ENCODE peak calls at places on chromosomes 5 and 9, in nine cellular contexts. One of them, this sample, is unnamed.
A peak's percentile ranks its signal among the peaks of the same experiment; 100 is the strongest.

GRCh38 chr5:176359658-176360057 is 1.9 kb downstream of the KIAA1191 start:
- DNase-seq in aorta: no peak
- DNase-seq in effector memory CD4-positive, alpha-beta T cell: no peak
- DNase-seq in cardiac muscle cell: no peak
- DNase-seq in left lung: no peak
- DNase-seq in SK-N-SH: no peak
- DNase-seq in kidney: no peak
- DNase-seq in pancreas: no peak
- DNase-seq in adrenal gland: no peak
- DNase-seq in this sample: no peak

GRCh38 chr5:44862808-44863207 is 54.1 kb downstream of the MRPS30 start:
- DNase-seq in aorta: no peak
- DNase-seq in effector memory CD4-positive, alpha-beta T cell: no peak
- DNase-seq in cardiac muscle cell: peak; percentile 52
- DNase-seq in left lung: no peak
- DNase-seq in SK-N-SH: no peak
- DNase-seq in kidney: no peak
- DNase-seq in pancreas: no peak
- DNase-seq in adrenal gland: no peak
- DNase-seq in this sample: no peak

GRCh38 chr5:14628346-14628745 is 36.2 kb upstream of the OTULIN start:
- DNase-seq in aorta: peak; percentile 79
- DNase-seq in effector memory CD4-positive, alpha-beta T cell: peak; percentile 2
- DNase-seq in cardiac muscle cell: peak; percentile 80
- DNase-seq in left lung: no peak
- DNase-seq in SK-N-SH: no peak
- DNase-seq in kidney: no peak
- DNase-seq in pancreas: no peak
- DNase-seq in adrenal gland: peak; percentile 34
- DNase-seq in this sample: no peak

GRCh38 chr9:37902804-37903580 is 935 bp downstream of the SLC25A51 start:
- DNase-seq in aorta: no peak
- DNase-seq in effector memory CD4-positive, alpha-beta T cell: no peak
- DNase-seq in cardiac muscle cell: no peak
- DNase-seq in left lung: no peak
- DNase-seq in SK-N-SH: no peak
- DNase-seq in kidney: no peak
- DNase-seq in pancreas: no peak
- DNase-seq in adrenal gland: no peak
- DNase-seq in this sample: no peak

GRCh38 chr5:165508286-165508685 is 2002.9 kb downstream of the MAT2B start:
- DNase-seq in aorta: no peak
- DNase-seq in effector memory CD4-positive, alpha-beta T cell: no peak
- DNase-seq in cardiac muscle cell: no peak
- DNase-seq in left lung: no peak
- DNase-seq in SK-N-SH: no peak
- DNase-seq in kidney: no peak
- DNase-seq in pancreas: no peak
- DNase-seq in adrenal gland: no peak
- DNase-seq in this sample: no peak

GRCh38 chr9:84123648-84124406 is 143.2 kb downstream of the RMI1 start:
- DNase-seq in aorta: no peak
- DNase-seq in effector memory CD4-positive, alpha-beta T cell: no peak
- DNase-seq in cardiac muscle cell: no peak
- DNase-seq in left lung: no peak
- DNase-seq in SK-N-SH: no peak
- DNase-seq in kidney: no peak
- DNase-seq in pancreas: no peak
- DNase-seq in adrenal gland: no peak
- DNase-seq in this sample: no peak

GRCh38 chr5:94140300-94140699 is 398.9 kb upstream of the POU5F2 start:
- DNase-seq in aorta: no peak
- DNase-seq in effector memory CD4-positive, alpha-beta T cell: no peak
- DNase-seq in cardiac muscle cell: no peak
- DNase-seq in left lung: no peak
- DNase-seq in SK-N-SH: no peak
- DNase-seq in kidney: no peak
- DNase-seq in pancreas: no peak
- DNase-seq in adrenal gland: no peak
- DNase-seq in this sample: no peak

GRCh38 chr9:125659954-125660353 is 47.1 kb downstream of the MAPKAP1 start:
- DNase-seq in aorta: no peak
- DNase-seq in effector memory CD4-positive, alpha-beta T cell: no peak
- DNase-seq in cardiac muscle cell: no peak
- DNase-seq in left lung: no peak
- DNase-seq in SK-N-SH: no peak
- DNase-seq in kidney: no peak
- DNase-seq in pancreas: no peak
- DNase-seq in adrenal gland: no peak
- DNase-seq in this sample: no peak

GRCh38 chr9:2729003-2729402 is 11.7 kb downstream of the KCNV2 start:
- DNase-seq in aorta: no peak
- DNase-seq in effector memory CD4-positive, alpha-beta T cell: no peak
- DNase-seq in cardiac muscle cell: no peak
- DNase-seq in left lung: no peak
- DNase-seq in SK-N-SH: no peak
- DNase-seq in kidney: no peak
- DNase-seq in pancreas: no peak
- DNase-seq in adrenal gland: no peak
- DNase-seq in this sample: no peak

GRCh38 chr5:141747646-141748229 is 65.7 kb upstream of the ARAP3 start:
- DNase-seq in aorta: no peak
- DNase-seq in effector memory CD4-positive, alpha-beta T cell: no peak
- DNase-seq in cardiac muscle cell: no peak
- DNase-seq in left lung: no peak
- DNase-seq in SK-N-SH: peak; percentile 54
- DNase-seq in kidney: no peak
- DNase-seq in pancreas: no peak
- DNase-seq in adrenal gland: no peak
- DNase-seq in this sample: no peak

GRCh38 chr9:134534661-134535080 is 106.9 kb upstream of the COL5A1 start:
- DNase-seq in aorta: peak; percentile 50
- DNase-seq in effector memory CD4-positive, alpha-beta T cell: no peak
- DNase-seq in cardiac muscle cell: no peak
- DNase-seq in left lung: no peak
- DNase-seq in SK-N-SH: no peak
- DNase-seq in kidney: no peak
- DNase-seq in pancreas: no peak
- DNase-seq in adrenal gland: no peak
- DNase-seq in this sample: no peak

GRCh38 chr5:138696501-138696900 is 56.7 kb upstream of the CTNNA1 start:
- DNase-seq in aorta: no peak
- DNase-seq in effector memory CD4-positive, alpha-beta T cell: no peak
- DNase-seq in cardiac muscle cell: no peak
- DNase-seq in left lung: no peak
- DNase-seq in SK-N-SH: no peak
- DNase-seq in kidney: no peak
- DNase-seq in pancreas: no peak
- DNase-seq in adrenal gland: no peak
- DNase-seq in this sample: no peak

GRCh38 chr9:101093620-101094019 is 65.1 kb downstream of the PLPPR1 start:
- DNase-seq in aorta: no peak
- DNase-seq in effector memory CD4-positive, alpha-beta T cell: no peak
- DNase-seq in cardiac muscle cell: no peak
- DNase-seq in left lung: no peak
- DNase-seq in SK-N-SH: no peak
- DNase-seq in kidney: no peak
- DNase-seq in pancreas: no peak
- DNase-seq in adrenal gland: no peak
- DNase-seq in this sample: no peak

GRCh38 chr9:106784076-106784475 is 78.9 kb upstream of the ZNF462 start:
- DNase-seq in aorta: no peak
- DNase-seq in effector memory CD4-positive, alpha-beta T cell: no peak
- DNase-seq in cardiac muscle cell: no peak
- DNase-seq in left lung: no peak
- DNase-seq in SK-N-SH: no peak
- DNase-seq in kidney: no peak
- DNase-seq in pancreas: no peak
- DNase-seq in adrenal gland: no peak
- DNase-seq in this sample: no peak

GRCh38 chr5:138905541-138905940 is 30.4 kb upstream of the LRRTM2 start:
- DNase-seq in aorta: no peak
- DNase-seq in effector memory CD4-positive, alpha-beta T cell: no peak
- DNase-seq in cardiac muscle cell: no peak
- DNase-seq in left lung: no peak
- DNase-seq in SK-N-SH: no peak
- DNase-seq in kidney: no peak
- DNase-seq in pancreas: no peak
- DNase-seq in adrenal gland: no peak
- DNase-seq in this sample: no peak

DNA sequence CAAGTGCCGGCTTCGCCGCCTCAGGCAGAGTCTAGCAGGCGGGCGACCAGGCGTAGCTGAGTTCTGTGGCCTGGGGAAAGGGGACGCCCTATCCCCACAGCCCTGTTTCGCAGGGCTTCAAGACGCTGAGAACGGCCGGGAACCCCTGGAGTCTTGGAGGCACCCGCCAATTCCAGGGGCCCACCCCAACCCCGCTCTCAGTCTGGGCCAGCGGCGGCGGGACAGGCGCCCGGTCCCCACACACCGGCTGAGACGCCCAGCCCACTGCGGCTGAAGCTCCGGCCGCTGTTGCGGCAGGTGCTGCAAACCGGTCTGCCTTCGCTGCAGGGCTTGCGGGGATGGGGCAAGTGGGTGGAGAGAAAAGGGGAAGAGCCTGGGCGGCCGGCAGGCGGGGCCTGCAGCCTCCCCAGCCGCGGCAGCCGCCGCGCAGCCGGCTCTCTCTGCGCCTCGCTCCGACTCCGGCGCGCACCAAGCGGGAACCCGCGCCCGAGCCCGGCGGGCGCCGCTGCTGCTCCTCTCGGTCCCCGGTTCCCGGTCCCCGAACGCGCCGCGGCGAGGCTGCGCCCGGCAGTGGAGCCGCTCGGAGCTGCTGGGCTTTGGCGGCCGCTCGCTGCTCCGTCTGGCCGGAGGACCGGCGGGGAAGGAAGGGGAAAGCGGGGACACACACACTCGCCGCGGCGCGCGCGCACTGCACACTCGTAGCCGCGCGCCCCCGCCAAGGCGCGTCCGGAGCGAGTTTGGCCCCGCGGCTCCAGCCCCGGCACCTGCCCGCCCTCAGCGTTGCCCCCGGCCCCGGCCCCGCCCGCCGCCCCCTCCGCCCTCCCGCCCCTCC is at the start of gene PIP5K1B:
- DNase-seq in aorta: peak; percentile 87
- DNase-seq in effector memory CD4-positive, alpha-beta T cell: no peak
- DNase-seq in cardiac muscle cell: peak; percentile 87
- DNase-seq in left lung: peak; percentile 88
- DNase-seq in SK-N-SH: peak; percentile 47
- DNase-seq in kidney: peak; percentile 91
- DNase-seq in pancreas: peak; percentile 87
- DNase-seq in adrenal gland: peak; percentile 88
- DNase-seq in this sample: no peak
- H3K27ac ChIP-seq in aorta: peak within 1 kb of the TSS; percentile 35
- H3K27ac ChIP-seq in effector memory CD4-positive, alpha-beta T cell: no peak within 1 kb of the TSS
- H3K27ac ChIP-seq in cardiac muscle cell: peak within 1 kb of the TSS; percentile 85
- H3K27ac ChIP-seq in left lung: peak within 1 kb of the TSS; percentile 85
- H3K27ac ChIP-seq in SK-N-SH: no peak within 1 kb of the TSS
- H3K27ac ChIP-seq in kidney: peak within 1 kb of the TSS; percentile 74
- H3K27ac ChIP-seq in pancreas: peak within 1 kb of the TSS; percentile 81
- H3K27ac ChIP-seq in adrenal gland: peak within 1 kb of the TSS; percentile 52
- H3K27ac ChIP-seq in this sample: no peak within 1 kb of the TSS

DNA sequence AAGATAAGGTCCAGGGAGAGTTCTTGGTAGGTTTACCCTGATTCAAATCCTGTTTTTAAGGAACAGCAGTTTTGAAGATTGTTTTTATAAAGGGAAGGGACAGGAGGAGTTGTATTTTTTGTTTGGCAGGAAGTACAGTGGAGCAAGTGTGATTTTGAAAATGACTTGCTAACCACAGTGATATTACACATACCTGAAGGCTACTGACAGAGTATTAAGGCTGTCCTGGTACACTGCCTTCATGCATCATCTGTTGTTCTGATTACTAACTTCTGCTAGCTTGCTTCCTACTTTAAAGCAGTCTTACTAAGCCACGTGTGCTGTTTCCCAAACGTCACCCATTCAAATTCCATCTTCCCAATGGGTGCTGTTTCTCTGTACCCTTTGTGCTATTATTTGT is 559.5 kb upstream of the SGCD start:
- DNase-seq in aorta: no peak
- DNase-seq in effector memory CD4-positive, alpha-beta T cell: no peak
- DNase-seq in cardiac muscle cell: no peak
- DNase-seq in left lung: no peak
- DNase-seq in SK-N-SH: no peak
- DNase-seq in kidney: no peak
- DNase-seq in pancreas: no peak
- DNase-seq in adrenal gland: no peak
- DNase-seq in this sample: no peak
- H3K27ac ChIP-seq in aorta: no peak overlapping the region
- H3K27ac ChIP-seq in effector memory CD4-positive, alpha-beta T cell: no peak overlapping the region
- H3K27ac ChIP-seq in cardiac muscle cell: no peak overlapping the region
- H3K27ac ChIP-seq in left lung: no peak overlapping the region
- H3K27ac ChIP-seq in SK-N-SH: no peak overlapping the region
- H3K27ac ChIP-seq in kidney: no peak overlapping the region
- H3K27ac ChIP-seq in pancreas: no peak overlapping the region
- H3K27ac ChIP-seq in adrenal gland: no peak overlapping the region
- H3K27ac ChIP-seq in this sample: no peak overlapping the region

DNA sequence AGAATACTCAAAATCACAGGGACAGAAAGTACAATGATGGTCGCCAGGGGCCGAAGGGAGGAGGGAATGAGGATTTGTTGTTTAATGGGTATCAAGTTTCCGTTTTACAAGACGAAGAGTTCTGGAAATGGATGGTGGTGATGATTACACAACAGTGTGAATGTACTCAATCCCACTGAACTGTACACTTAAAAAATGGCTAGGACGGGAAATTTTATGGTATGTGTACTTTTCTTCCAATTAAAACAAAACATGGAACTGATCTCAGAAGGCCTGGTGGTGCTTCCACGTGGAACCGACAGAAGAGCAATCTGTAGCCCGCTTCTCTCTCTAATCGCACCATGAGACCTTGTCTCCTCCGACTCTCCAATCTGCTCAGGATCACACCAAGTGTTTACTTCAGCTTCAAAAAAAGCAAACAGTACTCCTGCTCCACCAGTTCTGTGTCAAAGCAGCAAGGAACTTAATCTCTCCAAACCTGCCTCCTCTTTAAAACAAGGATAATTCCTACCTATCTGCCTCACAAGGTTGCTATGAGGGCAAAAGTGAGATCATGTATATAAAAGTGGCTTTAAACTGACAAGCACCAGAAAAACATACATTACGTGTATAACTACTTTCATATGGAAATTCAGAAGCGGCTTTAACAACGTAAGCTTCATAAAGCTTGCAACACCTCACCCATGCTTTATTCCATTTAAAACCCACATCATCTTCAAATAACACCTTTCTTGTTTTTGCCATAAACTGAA is 2.1 kb downstream of the ECPAS start:
- DNase-seq in aorta: no peak
- DNase-seq in effector memory CD4-positive, alpha-beta T cell: no peak
- DNase-seq in cardiac muscle cell: no peak
- DNase-seq in left lung: no peak
- DNase-seq in SK-N-SH: no peak
- DNase-seq in kidney: no peak
- DNase-seq in pancreas: no peak
- DNase-seq in adrenal gland: no peak
- DNase-seq in this sample: no peak
- H3K27ac ChIP-seq in aorta: no peak overlapping the region
- H3K27ac ChIP-seq in effector memory CD4-positive, alpha-beta T cell: peak overlapping the region; percentile 86
- H3K27ac ChIP-seq in cardiac muscle cell: peak overlapping the region; percentile 96
- H3K27ac ChIP-seq in left lung: peak overlapping the region; percentile 97
- H3K27ac ChIP-seq in SK-N-SH: no peak overlapping the region
- H3K27ac ChIP-seq in kidney: no peak overlapping the region
- H3K27ac ChIP-seq in pancreas: peak overlapping the region; percentile 90
- H3K27ac ChIP-seq in adrenal gland: peak overlapping the region; percentile 99
- H3K27ac ChIP-seq in this sample: peak overlapping the region; percentile 87

GRCh38 chr5:107396351-107396690 is 274.4 kb downstream of the EFNA5 start:
- DNase-seq in aorta: no peak
- DNase-seq in effector memory CD4-positive, alpha-beta T cell: no peak
- DNase-seq in cardiac muscle cell: no peak
- DNase-seq in left lung: no peak
- DNase-seq in SK-N-SH: no peak
- DNase-seq in kidney: no peak
- DNase-seq in pancreas: no peak
- DNase-seq in adrenal gland: no peak
- DNase-seq in this sample: no peak
- H3K27ac ChIP-seq in aorta: no peak overlapping the region
- H3K27ac ChIP-seq in effector memory CD4-positive, alpha-beta T cell: no peak overlapping the region
- H3K27ac ChIP-seq in cardiac muscle cell: no peak overlapping the region
- H3K27ac ChIP-seq in left lung: no peak overlapping the region
- H3K27ac ChIP-seq in SK-N-SH: no peak overlapping the region
- H3K27ac ChIP-seq in kidney: no peak overlapping the region
- H3K27ac ChIP-seq in pancreas: no peak overlapping the region
- H3K27ac ChIP-seq in adrenal gland: no peak overlapping the region
- H3K27ac ChIP-seq in this sample: no peak overlapping the region

This sample was measured in caudate nucleus.